ENCODE peak calls at places on chromosomes 1 and 21, in ten cellular contexts. X is CD8-positive, alpha-beta memory T cell; C is stimulated activated CD4-positive, alpha-beta T cell treated with anti-CD3 and anti-CD28 coated beads, Interleukin-15, amount 100 ng/mL, for 1 hour; U is AG04450; J is mesothelial cell of epicardium; R is sciatic nerve; V is mucosa of gallbladder; A is prostate gland; I is NCI-H1436 treated with DMSO at 0.1 percent for 48 hours; N is germinal center. L is an unnamed sample.

GRCh38 chr1:28104866-28105467 is 16.6 kb upstream of the EYA3 start:
- DNase-seq in N (no peak), A (no peak), J (peak; percentile 34), I (peak; percentile 70), V (peak; percentile 79), U (no peak), C (no peak), R (no peak), X (no peak), L (peak; percentile 94)

GRCh38 chr21:42474043-42474831 is 21.8 kb downstream of the RSPH1 start:
- DNase-seq in V (peak; percentile 91), J (no peak), N (no peak), I (no peak), R (peak; percentile 47), C (no peak), A (peak; percentile 57), U (no peak), X (no peak), L (peak; percentile 99)

GRCh38 chr1:64403331-64403730 is 66.6 kb upstream of the CACHD1 start:
- DNase-seq in R (no peak), U (no peak), J (no peak), N (no peak), I (no peak), A (no peak), X (no peak), C (no peak), V (no peak), L (no peak)

GRCh38 chr21:46052703-46053651 is 44.9 kb upstream of the COL6A2 start:
- DNase-seq in C (no peak), A (no peak), J (no peak), I (no peak), V (no peak), X (peak; percentile 52), N (no peak), U (no peak), R (peak; percentile 58), L (no peak)

GRCh38 chr1:85321237-85321964 is 45.0 kb upstream of the BCL10 start:
- DNase-seq in C (no peak), N (no peak), I (no peak), U (no peak), J (no peak), V (no peak), A (no peak), R (no peak), X (no peak), L (no peak)

GRCh38 chr1:236284291-236284711 is 2.5 kb upstream of the ERO1B start:
- DNase-seq in R (no peak), A (no peak), N (peak; percentile 25), J (no peak), U (no peak), C (no peak), I (no peak), X (no peak), V (no peak), L (no peak)

GRCh38 chr1:37811027-37811655 is 3.1 kb upstream of the YRDC start:
- DNase-seq in U (no peak), V (peak; percentile 44), I (no peak), X (peak; percentile 55), J (peak; percentile 78), N (peak; percentile 71), C (peak; percentile 39), R (no peak), A (no peak), L (peak; percentile 79)

GRCh38 chr1:207659545-207660148 is 14.7 kb downstream of the CR1L start:
- DNase-seq in J (no peak), A (no peak), N (no peak), R (no peak), I (no peak), U (no peak), V (peak; percentile 67), C (no peak), X (no peak), L (peak; percentile 66)

L was measured in small intestine.